ENCODE peak calls at places on chromosomes 1 and 21, in ten cellular contexts. N is heart right ventricle; V is GM19239; F is H7; L is activated T-cell treated with anti-CD3 and anti-CD28 coated beads, Interleukin-2, amount 50 U/mL, for 72 hours; G is activated CD8-positive, alpha-beta memory T cell treated with anti-CD3 and anti-CD28 coated beads for 1 hour; Y is nephron progenitor cell; D is stimulated activated CD4-positive, alpha-beta T cell treated with anti-CD3 and anti-CD28 coated beads, Interleukin-15, amount 100 ng/mL, for 1 hour; O is psoas muscle; Q is astrocyte of the spinal cord. T is an unnamed sample.

GRCh38 chr1:245876586-245876985 is 630.5 kb downstream of the SMYD3 start:
- DNase-seq in O (no peak), Y (no peak), Q (no peak), G (no peak), N (no peak), D (no peak), F (no peak), L (no peak), V (no peak), T (no peak)

GRCh38 chr1:109876617-109877319 is 33.9 kb upstream of the CSF1 start:
- DNase-seq in D (no peak), V (no peak), O (no peak), N (no peak), L (no peak), F (no peak), Y (no peak), Q (peak), G (no peak), T (no peak)

GRCh38 chr1:64111787-64112186 is 91.6 kb upstream of the UBE2U start:
- DNase-seq in Q (no peak), V (no peak), G (no peak), O (no peak), N (no peak), F (no peak), L (no peak), D (no peak), Y (no peak), T (no peak)

GRCh38 chr1:222334026-222334680 is 213.8 kb downstream of the HHIPL2 start:
- DNase-seq in D (no peak), V (no peak), O (no peak), F (no peak), L (peak), N (no peak), Q (peak), G (no peak), Y (no peak), T (no peak)

GRCh38 chr1:188128761-188129160 is 1300.0 kb downstream of the PLA2G4A start:
- DNase-seq in Y (no peak), V (no peak), F (peak), L (no peak), N (no peak), O (no peak), Q (peak), D (no peak), G (no peak), T (no peak)

GRCh38 chr1:174239541-174239940 is 80.2 kb downstream of the RABGAP1L start:
- DNase-seq in D (no peak), Q (no peak), V (no peak), N (no peak), G (no peak), Y (no peak), F (no peak), L (no peak), O (no peak), T (no peak)

GRCh38 chr1:91556556-91556955 is 55.9 kb downstream of the CDC7 start:
- DNase-seq in Q (no peak), F (no peak), L (peak), V (no peak), D (no peak), G (no peak), Y (no peak), O (no peak), N (no peak), T (no peak)

GRCh38 chr1:53964109-53964508 is 18.0 kb downstream of the LRRC42 start:
- DNase-seq in L (no peak), G (no peak), Y (no peak), Q (no peak), F (peak), N (no peak), D (no peak), O (no peak), V (no peak), T (no peak)

GRCh38 chr1:234488054-234488953 is 9.3 kb upstream of the TARBP1 start:
- DNase-seq in V (no peak), L (peak), Q (no peak), G (no peak), Y (no peak), N (no peak), F (no peak), O (no peak), D (no peak), T (no peak)

GRCh38 chr21:15928686-15929085 is 198.9 kb downstream of the USP25 start:
- DNase-seq in N (no peak), F (no peak), Y (no peak), D (no peak), O (no peak), Q (no peak), V (no peak), G (no peak), L (no peak), T (no peak)

GRCh38 chr1:85048296-85049064 is at the start of gene MCOLN3:
- DNase-seq in G (no peak), Q (no peak), F (peak), N (peak), O (peak), Y (peak), V (peak), D (peak), L (peak), T (peak)

GRCh38 chr1:182261655-182262054 is 129.9 kb downstream of the GLUL start:
- DNase-seq in N (no peak), D (no peak), O (no peak), V (no peak), Q (no peak), L (no peak), F (no peak), Y (no peak), G (no peak), T (no peak)

GRCh38 chr1:58621375-58621774 is 44.3 kb upstream of the TACSTD2 start:
- DNase-seq in O (no peak), Q (no peak), V (no peak), Y (no peak), N (no peak), G (no peak), F (no peak), L (no peak), D (no peak), T (no peak)

GRCh38 chr1:163870666-163871065 is 548.9 kb downstream of the NUF2 start:
- DNase-seq in Y (no peak), L (no peak), O (no peak), Q (no peak), F (no peak), V (no peak), G (no peak), D (no peak), N (no peak), T (no peak)

GRCh38 chr1:152186556-152187285 is 27.7 kb upstream of the RPTN start:
- DNase-seq in V (no peak), F (no peak), G (no peak), L (no peak), O (no peak), D (no peak), Y (no peak), N (no peak), Q (no peak), T (no peak)

GRCh38 chr21:26061437-26061836 is 109.1 kb downstream of the APP start:
- DNase-seq in N (no peak), F (no peak), G (no peak), L (no peak), D (no peak), Q (no peak), Y (no peak), V (no peak), O (no peak), T (no peak)

GRCh38 chr1:116297495-116298212 is 75.4 kb upstream of the ATP1A1 start:
- DNase-seq in Y (no peak), D (no peak), L (no peak), O (no peak), G (no peak), Q (no peak), V (no peak), F (no peak), N (no peak), T (no peak)

GRCh38 chr1:45134468-45134873 is 71.9 kb downstream of the ZSWIM5 start:
- DNase-seq in V (no peak), D (no peak), G (no peak), Y (no peak), L (no peak), F (no peak), N (no peak), O (no peak), Q (no peak), T (no peak)

T was measured in GM12891.